ENCODE peak calls at places on chromosomes 5 and 9, in five cellular contexts. G is psoas muscle, C is HL-60, N is lung, U is astrocyte. Q is an unnamed sample.
A peak's percentile ranks its signal among the peaks of the same experiment; 100 is the strongest.

GRCh38 chr9:93091453-93092081 is 4.5 kb upstream of the CARD19 start:
- DNase-seq in G (no peak), C (peak; percentile 44), N (no peak), U (peak; percentile 87), Q (peak; percentile 70)

GRCh38 chr5:67393211-67393610 is 196.6 kb upstream of the CD180 start:
- DNase-seq in G (no peak), C (no peak), N (no peak), U (no peak), Q (no peak)

GRCh38 chr9:110986529-110986928 is 51.7 kb downstream of the LPAR1 start:
- DNase-seq in G (no peak), C (no peak), N (no peak), U (no peak), Q (no peak)

GRCh38 chr5:38452201-38452600 is 104.2 kb downstream of the LIFR start:
- DNase-seq in G (no peak), C (no peak), N (no peak), U (no peak), Q (no peak)

GRCh38 chr5:97006454-97006853 is 70.6 kb downstream of the LNPEP start:
- DNase-seq in G (no peak), C (no peak), N (no peak), U (no peak), Q (no peak)

GRCh38 chr5:124172389-124173003 is 573.9 kb downstream of the ZNF608 start:
- DNase-seq in G (no peak), C (no peak), N (no peak), U (no peak), Q (no peak)

GRCh38 chr9:125495137-125496119 is 211.6 kb downstream of the MAPKAP1 start:
- DNase-seq in G (no peak), C (no peak), N (no peak), U (no peak), Q (no peak)

GRCh38 chr9:128706671-128707381 is 4.5 kb downstream of the PKN3 start:
- DNase-seq in G (peak; percentile 71), C (no peak), N (no peak), U (no peak), Q (no peak)

GRCh38 chr5:170338933-170339779 is 41.6 kb upstream of the LCP2 start:
- DNase-seq in G (no peak), C (peak; percentile 68), N (no peak), U (no peak), Q (no peak)

GRCh38 chr5:89756955-89757354 is 652.6 kb downstream of the CETN3 start:
- DNase-seq in G (no peak), C (no peak), N (no peak), U (peak; percentile 95), Q (no peak)

GRCh38 chr9:133935328-133936040 is 56.6 kb downstream of the VAV2 start:
- DNase-seq in G (peak; percentile 81), C (no peak), N (peak; percentile 44), U (peak; percentile 89), Q (no peak)

GRCh38 chr5:104540448-104540847 is 977.9 kb upstream of the NUDT12 start:
- DNase-seq in G (no peak), C (no peak), N (no peak), U (peak; percentile 61), Q (no peak)

GRCh38 chr5:149474198-149474597 is 77.0 kb downstream of the CSNK1A1 start:
- DNase-seq in G (no peak), C (no peak), N (no peak), U (no peak), Q (no peak)

GRCh38 chr9:136688274-136689107 is 1.2 kb upstream of the AGPAT2 start:
- DNase-seq in G (peak; percentile 52), C (no peak), N (no peak), U (no peak), Q (no peak)

GRCh38 chr5:65874241-65874640 is 52.1 kb upstream of the ERBIN start:
- DNase-seq in G (no peak), C (no peak), N (no peak), U (peak; percentile 65), Q (peak; percentile 25)
- TF ChIP-seq CTCF in G (no peak), C (no peak), N (no peak), U (no peak), Q (no peak)

GRCh38 chr5:172455087-172455381 is 709 bp upstream of the SH3PXD2B start:
- DNase-seq in G (no peak), C (no peak), N (no peak), U (no peak), Q (no peak)

GRCh38 chr5:172454355-172455086 is at the start of gene SH3PXD2B:
- DNase-seq in G (peak; percentile 75), C (no peak), N (no peak), U (peak; percentile 51), Q (no peak)

GRCh38 chr5:172456076-172456800 is 1.9 kb upstream of the SH3PXD2B start:
- DNase-seq in G (no peak), C (no peak), N (no peak), U (no peak), Q (no peak)

GRCh38 chr5:172453986-172454354 is 355 bp downstream of the SH3PXD2B start:
- DNase-seq in G (peak; percentile 63), C (no peak), N (no peak), U (no peak), Q (no peak)

DNA sequence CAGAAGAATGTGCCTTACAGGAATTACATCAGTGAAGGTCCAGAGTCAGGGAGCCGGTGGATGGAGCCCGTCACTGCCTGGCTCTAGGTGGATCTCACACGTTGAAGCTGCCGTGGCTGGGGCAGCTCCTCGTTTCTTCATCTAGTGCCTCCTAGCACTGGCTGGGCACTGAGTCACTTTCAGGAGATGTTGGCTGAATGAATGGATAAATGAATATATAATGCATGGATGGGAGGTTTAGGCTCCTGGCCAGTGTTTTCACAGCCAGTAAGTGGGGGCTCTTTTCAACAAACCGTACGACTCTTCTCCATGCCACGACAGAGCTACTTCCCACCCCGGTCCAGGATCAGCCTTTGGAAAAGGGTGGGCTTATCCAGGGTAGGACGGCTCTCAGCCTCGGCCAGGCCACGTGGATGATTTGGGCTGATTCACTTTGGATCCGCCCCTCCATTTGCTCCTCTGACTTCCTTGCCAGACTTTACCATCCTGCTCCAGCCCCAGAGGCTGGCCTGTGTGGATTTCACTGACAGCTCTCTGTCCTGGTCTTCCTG is 1.3 kb upstream of the SH3PXD2B start:
- DNase-seq in G (no peak), C (no peak), N (no peak), U (peak; percentile 67), Q (no peak)
- H3K4me3 ChIP-seq in G (no peak overlapping the region), C (no peak overlapping the region), N (no peak overlapping the region), U (no peak overlapping the region), Q (peak overlapping the region; percentile 44)

GRCh38 chr9:14030350-14030823 is 283.6 kb downstream of the NFIB start:
- DNase-seq in G (no peak), C (no peak), N (no peak), U (peak; percentile 80), Q (peak; percentile 61)

GRCh38 chr9:14033067-14033466 is 280.9 kb downstream of the NFIB start:
- DNase-seq in G (no peak), C (no peak), N (no peak), U (no peak), Q (no peak)

GRCh38 chr9:14029811-14030210 is 284.1 kb downstream of the NFIB start:
- DNase-seq in G (no peak), C (no peak), N (no peak), U (no peak), Q (no peak)

GRCh38 chr9:14031761-14032279 is 282.1 kb downstream of the NFIB start:
- DNase-seq in G (no peak), C (no peak), N (no peak), U (peak; percentile 24), Q (no peak)

DNA sequence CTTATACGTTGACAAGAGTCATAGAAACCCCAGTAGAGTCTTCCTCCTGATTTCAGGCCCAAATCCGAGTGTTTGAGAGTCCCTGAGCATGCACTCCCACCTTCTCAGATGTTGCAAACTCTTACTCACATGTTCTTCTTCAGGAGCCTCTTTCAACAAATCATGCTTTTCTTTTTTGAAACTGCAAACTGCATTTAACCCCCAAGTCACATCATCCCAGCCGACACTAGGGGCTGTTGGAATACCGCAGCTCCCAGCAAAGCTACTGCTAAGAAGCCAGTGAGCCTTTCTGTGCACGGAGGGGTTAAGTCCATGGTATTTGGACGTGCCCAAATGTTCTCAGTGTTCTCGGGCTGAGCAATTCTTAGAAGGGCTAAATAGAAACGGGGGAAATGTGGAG is 282.9 kb downstream of the NFIB start:
- DNase-seq in G (peak; percentile 57), C (no peak), N (no peak), U (peak; percentile 56), Q (no peak)
- TF ChIP-seq CTCF in G (no peak), C (no peak), N (no peak), U (no peak), Q (no peak)

GRCh38 chr5:65101706-65102105 is 333.0 kb downstream of the CWC27 start:
- DNase-seq in G (no peak), C (no peak), N (no peak), U (no peak), Q (no peak)
- H3K4me3 ChIP-seq in G (no peak overlapping the region), C (no peak overlapping the region), N (no peak overlapping the region), U (no peak overlapping the region), Q (no peak overlapping the region)

GRCh38 chr9:130639119-130639485 is 25.3 kb upstream of the PRDM12 start:
- DNase-seq in G (peak; percentile 25), C (peak; percentile 44), N (no peak), U (no peak), Q (no peak)

GRCh38 chr9:130639866-130640555 is 24.4 kb upstream of the PRDM12 start:
- DNase-seq in G (peak; percentile 35), C (no peak), N (no peak), U (no peak), Q (no peak)

GRCh38 chr9:130642926-130643325 is 21.5 kb upstream of the PRDM12 start:
- DNase-seq in G (peak; percentile 15), C (no peak), N (no peak), U (no peak), Q (no peak)

GRCh38 chr9:130638278-130639118 is 25.9 kb upstream of the PRDM12 start:
- DNase-seq in G (peak; percentile 19), C (no peak), N (no peak), U (no peak), Q (no peak)

DNA sequence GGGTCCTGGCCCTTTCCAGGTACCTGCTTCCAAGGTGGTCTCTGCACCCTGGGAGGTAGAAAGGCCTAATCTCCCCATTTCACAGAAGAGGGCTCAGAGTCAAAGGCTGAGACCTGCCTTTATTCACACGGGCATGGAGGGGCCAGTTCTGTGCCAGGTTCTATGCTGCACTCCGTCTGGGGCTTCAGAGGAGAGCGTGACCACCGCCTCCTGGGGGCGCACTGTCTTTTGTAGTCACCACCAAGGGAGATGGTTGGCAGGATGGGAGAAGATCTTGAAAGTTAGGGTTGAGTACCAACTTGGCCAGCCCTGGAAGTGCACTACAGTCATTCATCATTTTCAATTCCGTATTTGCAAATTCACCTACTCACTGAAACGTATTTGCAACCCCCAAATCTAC is 23.7 kb upstream of the PRDM12 start:
- DNase-seq in G (peak; percentile 23), C (no peak), N (no peak), U (no peak), Q (no peak)
- TF ChIP-seq CTCF in G (no peak), C (no peak), N (no peak), U (no peak), Q (peak; percentile 9)

Q was measured in HFF-Myc.